ENCODE peak calls at places on chromosome 17, in five cellular contexts. One of them, this sample, is unnamed.

GRCh38 chr17:33288954-33289353 is 4.1 kb downstream of the ASIC2 start:
- DNase-seq in bronchial epithelial cell: no peak
- DNase-seq in naive thymus-derived CD4-positive, alpha-beta T cell: no peak
- DNase-seq in GM19239: no peak
- DNase-seq in Daoy: no peak
- DNase-seq in this sample: no peak

GRCh38 chr17:78759203-78759968 is 22.7 kb downstream of the CYTH1 start:
- DNase-seq in Daoy: peak; percentile 64
- DNase-seq in naive thymus-derived CD4-positive, alpha-beta T cell: peak; percentile 96
- DNase-seq in bronchial epithelial cell: no peak
- DNase-seq in GM19239: no peak
- DNase-seq in this sample: peak; percentile 54

GRCh38 chr17:74274060-74274702 is at the start of gene DNAI2:
- DNase-seq in Daoy: no peak
- DNase-seq in GM19239: no peak
- DNase-seq in bronchial epithelial cell: no peak
- DNase-seq in naive thymus-derived CD4-positive, alpha-beta T cell: peak; percentile 9
- DNase-seq in this sample: peak; percentile 50

GRCh38 chr17:79800325-79801155 is 3.7 kb upstream of the CBX8 start:
- DNase-seq in naive thymus-derived CD4-positive, alpha-beta T cell: peak; percentile 46
- DNase-seq in Daoy: peak; percentile 69
- DNase-seq in GM19239: no peak
- DNase-seq in bronchial epithelial cell: no peak
- DNase-seq in this sample: no peak

GRCh38 chr17:78925234-78925633 is at the start of gene TIMP2:
- DNase-seq in bronchial epithelial cell: no peak
- DNase-seq in GM19239: peak; percentile 74
- DNase-seq in Daoy: peak; percentile 89
- DNase-seq in naive thymus-derived CD4-positive, alpha-beta T cell: peak; percentile 74
- DNase-seq in this sample: peak; percentile 81

GRCh38 chr17:63966646-63967265 is 6.0 kb downstream of the SCN4A start:
- DNase-seq in naive thymus-derived CD4-positive, alpha-beta T cell: peak; percentile 75
- DNase-seq in Daoy: no peak
- DNase-seq in GM19239: peak; percentile 40
- DNase-seq in bronchial epithelial cell: no peak
- DNase-seq in this sample: no peak

GRCh38 chr17:77388384-77389306 is 247.9 kb downstream of the SEC14L1 start:
- DNase-seq in bronchial epithelial cell: no peak
- DNase-seq in naive thymus-derived CD4-positive, alpha-beta T cell: no peak
- DNase-seq in Daoy: peak; percentile 39
- DNase-seq in GM19239: no peak
- DNase-seq in this sample: no peak

GRCh38 chr17:57972151-57972550 is 15.9 kb downstream of the VEZF1 start:
- DNase-seq in Daoy: no peak
- DNase-seq in naive thymus-derived CD4-positive, alpha-beta T cell: no peak
- DNase-seq in bronchial epithelial cell: no peak
- DNase-seq in GM19239: no peak
- DNase-seq in this sample: no peak

GRCh38 chr17:63191610-63192009 is 225.6 kb downstream of the TANC2 start:
- DNase-seq in Daoy: no peak
- DNase-seq in naive thymus-derived CD4-positive, alpha-beta T cell: no peak
- DNase-seq in bronchial epithelial cell: no peak
- DNase-seq in GM19239: no peak
- DNase-seq in this sample: no peak

GRCh38 chr17:72479113-72479512 is 358.3 kb downstream of the SOX9 start:
- DNase-seq in GM19239: no peak
- DNase-seq in bronchial epithelial cell: no peak
- DNase-seq in naive thymus-derived CD4-positive, alpha-beta T cell: no peak
- DNase-seq in Daoy: no peak
- DNase-seq in this sample: no peak

GRCh38 chr17:27608330-27609230 is 22.4 kb upstream of the LGALS9 start:
- DNase-seq in bronchial epithelial cell: peak; percentile 64
- DNase-seq in naive thymus-derived CD4-positive, alpha-beta T cell: no peak
- DNase-seq in Daoy: no peak
- DNase-seq in GM19239: no peak
- DNase-seq in this sample: no peak

GRCh38 chr17:8016632-8017424 is 14.4 kb downstream of the GUCY2D start:
- DNase-seq in naive thymus-derived CD4-positive, alpha-beta T cell: peak; percentile 39
- DNase-seq in GM19239: no peak
- DNase-seq in Daoy: peak; percentile 44
- DNase-seq in bronchial epithelial cell: peak; percentile 60
- DNase-seq in this sample: peak; percentile 74

GRCh38 chr17:12571606-12572005 is 94.1 kb upstream of the MYOCD start:
- DNase-seq in bronchial epithelial cell: no peak
- DNase-seq in GM19239: no peak
- DNase-seq in naive thymus-derived CD4-positive, alpha-beta T cell: no peak
- DNase-seq in Daoy: no peak
- DNase-seq in this sample: no peak

GRCh38 chr17:12853921-12854320 is 64.6 kb downstream of the ARHGAP44 start:
- DNase-seq in naive thymus-derived CD4-positive, alpha-beta T cell: no peak
- DNase-seq in GM19239: no peak
- DNase-seq in Daoy: no peak
- DNase-seq in bronchial epithelial cell: no peak
- DNase-seq in this sample: no peak

GRCh38 chr17:43553501-43554018 is 7.4 kb upstream of the ETV4 start:
- DNase-seq in GM19239: no peak
- DNase-seq in naive thymus-derived CD4-positive, alpha-beta T cell: no peak
- DNase-seq in Daoy: no peak
- DNase-seq in bronchial epithelial cell: no peak
- DNase-seq in this sample: no peak

GRCh38 chr17:74271902-74272563 is 2.0 kb upstream of the DNAI2 start:
- DNase-seq in naive thymus-derived CD4-positive, alpha-beta T cell: no peak
- DNase-seq in GM19239: no peak
- DNase-seq in bronchial epithelial cell: no peak
- DNase-seq in Daoy: peak; percentile 50
- DNase-seq in this sample: no peak

GRCh38 chr17:76000755-76001521 is at the start of gene CDK3:
- DNase-seq in naive thymus-derived CD4-positive, alpha-beta T cell: no peak
- DNase-seq in Daoy: no peak
- DNase-seq in bronchial epithelial cell: no peak
- DNase-seq in GM19239: no peak
- DNase-seq in this sample: no peak

GRCh38 chr17:44266402-44267164 is 1.4 kb downstream of the SLC4A1 start:
- DNase-seq in GM19239: no peak
- DNase-seq in bronchial epithelial cell: no peak
- DNase-seq in naive thymus-derived CD4-positive, alpha-beta T cell: no peak
- DNase-seq in Daoy: no peak
- DNase-seq in this sample: no peak

GRCh38 chr17:60371818-60372510 is 20.0 kb downstream of the USP32 start:
- DNase-seq in Daoy: no peak
- DNase-seq in naive thymus-derived CD4-positive, alpha-beta T cell: no peak
- DNase-seq in GM19239: no peak
- DNase-seq in bronchial epithelial cell: peak; percentile 67
- DNase-seq in this sample: no peak

GRCh38 chr17:7060165-7060890 is 16.4 kb upstream of the SLC16A11 start:
- DNase-seq in Daoy: peak; percentile 94
- DNase-seq in bronchial epithelial cell: peak; percentile 97
- DNase-seq in naive thymus-derived CD4-positive, alpha-beta T cell: no peak
- DNase-seq in GM19239: no peak
- DNase-seq in this sample: no peak

GRCh38 chr17:63544467-63545301 is 5.6 kb upstream of the DCAF7 start:
- DNase-seq in bronchial epithelial cell: no peak
- DNase-seq in Daoy: no peak
- DNase-seq in naive thymus-derived CD4-positive, alpha-beta T cell: no peak
- DNase-seq in GM19239: no peak
- DNase-seq in this sample: no peak

GRCh38 chr17:1047177-1047885 is 50.4 kb downstream of the TIMM22 start:
- DNase-seq in naive thymus-derived CD4-positive, alpha-beta T cell: no peak
- DNase-seq in bronchial epithelial cell: no peak
- DNase-seq in GM19239: no peak
- DNase-seq in Daoy: no peak
- DNase-seq in this sample: no peak

GRCh38 chr17:35716897-35717839 is 14.3 kb upstream of the RASL10B start:
- DNase-seq in Daoy: no peak
- DNase-seq in GM19239: no peak
- DNase-seq in naive thymus-derived CD4-positive, alpha-beta T cell: no peak
- DNase-seq in bronchial epithelial cell: no peak
- DNase-seq in this sample: no peak

GRCh38 chr17:8732406-8733065 is 12.1 kb downstream of the CCDC42 start:
- DNase-seq in bronchial epithelial cell: no peak
- DNase-seq in naive thymus-derived CD4-positive, alpha-beta T cell: no peak
- DNase-seq in Daoy: no peak
- DNase-seq in GM19239: no peak
- DNase-seq in this sample: no peak

GRCh38 chr17:81612172-81612571 is 24.7 kb downstream of the NPLOC4 start:
- DNase-seq in GM19239: no peak
- DNase-seq in naive thymus-derived CD4-positive, alpha-beta T cell: no peak
- DNase-seq in Daoy: no peak
- DNase-seq in bronchial epithelial cell: no peak
- DNase-seq in this sample: no peak

GRCh38 chr17:72193395-72194106 is 72.7 kb downstream of the SOX9 start:
- DNase-seq in GM19239: no peak
- DNase-seq in bronchial epithelial cell: peak; percentile 23
- DNase-seq in Daoy: peak; percentile 21
- DNase-seq in naive thymus-derived CD4-positive, alpha-beta T cell: no peak
- DNase-seq in this sample: no peak